ENCODE peak calls at places on chromosomes 2 and 18, in six cellular contexts. P, K, L, U, F and X are unnamed samples.

GRCh38 chr2:121018136-121019057 is 266.6 kb downstream of the TFCP2L1 start:
- DNase-seq in P (no peak), K (peak; percentile 52), L (no peak), U (no peak), F (no peak), X (no peak)

GRCh38 chr2:15178946-15179345 is 382.2 kb downstream of the NBAS start:
- DNase-seq in P (no peak), K (no peak), L (no peak), U (no peak), F (no peak), X (no peak)

GRCh38 chr18:50709215-50709614 is 110.6 kb downstream of the MRO start:
- DNase-seq in P (no peak), K (no peak), L (no peak), U (no peak), F (no peak), X (no peak)

GRCh38 chr2:133092571-133092970 is 422.6 kb upstream of the LYPD1 start:
- DNase-seq in P (no peak), K (no peak), L (no peak), U (no peak), F (no peak), X (no peak)

GRCh38 chr2:26745609-26746327 is 18.3 kb upstream of the SLC35F6 start:
- DNase-seq in P (peak; percentile 72), K (peak; percentile 71), L (peak; percentile 92), U (peak; percentile 51), F (peak; percentile 66), X (no peak)

GRCh38 chr2:164252568-164253287 is 368.6 kb downstream of the GRB14 start:
- DNase-seq in P (no peak), K (no peak), L (no peak), U (no peak), F (no peak), X (no peak)

GRCh38 chr2:47069628-47070154 is 85.4 kb downstream of the STPG4 start:
- DNase-seq in P (no peak), K (peak; percentile 90), L (peak; percentile 75), U (peak; percentile 73), F (no peak), X (no peak)

GRCh38 chr2:75716406-75716805 is 5.7 kb upstream of the GCFC2 start:
- DNase-seq in P (no peak), K (peak; percentile 31), L (no peak), U (no peak), F (no peak), X (no peak)

GRCh38 chr2:139864821-139865302 is 1084.7 kb upstream of the NXPH2 start:
- DNase-seq in P (no peak), K (no peak), L (no peak), U (no peak), F (no peak), X (no peak)

GRCh38 chr18:37534627-37535026 is 31.0 kb downstream of the CELF4 start:
- DNase-seq in P (no peak), K (no peak), L (no peak), U (no peak), F (no peak), X (no peak)

GRCh38 chr18:48099481-48100167 is 169.2 kb upstream of the SMAD2 start:
- DNase-seq in P (no peak), K (no peak), L (no peak), U (no peak), F (no peak), X (no peak)

GRCh38 chr2:101658387-101658786 is 39.1 kb upstream of the MAP4K4 start:
- DNase-seq in P (no peak), K (no peak), L (no peak), U (no peak), F (no peak), X (no peak)

GRCh38 chr18:79386547-79386946 is 9.2 kb upstream of the NFATC1 start:
- DNase-seq in P (no peak), K (no peak), L (peak; percentile 30), U (no peak), F (no peak), X (no peak)

GRCh38 chr2:54065411-54065810 is 50.0 kb upstream of the ACYP2 start:
- DNase-seq in P (no peak), K (peak; percentile 83), L (peak; percentile 38), U (no peak), F (no peak), X (peak; percentile 45)